ENCODE peak calls at places on chromosomes 5 and 9, in six cellular contexts. S, R, D, Y, U and J are unnamed samples.

GRCh38 chr9:71472400-71472799 is 295.9 kb downstream of the CEMIP2 start:
- DNase-seq in S (no peak), R (no peak), D (no peak), Y (no peak), U (no peak), J (no peak)

GRCh38 chr9:93155716-93156474 is 21.8 kb upstream of the NINJ1 start:
- DNase-seq in S (no peak), R (peak), D (no peak), Y (no peak), U (no peak), J (no peak)

GRCh38 chr9:87964826-87965225 is 9.5 kb downstream of the CDK20 start:
- DNase-seq in S (no peak), R (no peak), D (no peak), Y (no peak), U (no peak), J (no peak)

GRCh38 chr5:89069591-89069990 is 186.6 kb upstream of the MEF2C start:
- DNase-seq in S (no peak), R (no peak), D (no peak), Y (no peak), U (no peak), J (no peak)

GRCh38 chr5:124877501-124878146 is 131.2 kb upstream of the ZNF608 start:
- DNase-seq in S (no peak), R (no peak), D (no peak), Y (no peak), U (no peak), J (no peak)

GRCh38 chr9:121776739-121777637 is 125.6 kb downstream of the DAB2IP start:
- DNase-seq in S (no peak), R (no peak), D (no peak), Y (no peak), U (no peak), J (no peak)

GRCh38 chr9:131660466-131661405 is 79.1 kb downstream of the RAPGEF1 start:
- DNase-seq in S (no peak), R (peak), D (no peak), Y (no peak), U (no peak), J (no peak)

GRCh38 chr5:132190161-132190817 is 37.4 kb downstream of the P4HA2 start:
- DNase-seq in S (peak), R (peak), D (peak), Y (peak), U (peak), J (peak)

GRCh38 chr5:139065296-139065695 is 132.9 kb downstream of the SIL1 start:
- DNase-seq in S (no peak), R (no peak), D (no peak), Y (no peak), U (no peak), J (no peak)

GRCh38 chr9:5596173-5596572 is 32.7 kb upstream of the RIC1 start:
- DNase-seq in S (peak), R (no peak), D (no peak), Y (no peak), U (no peak), J (no peak)

GRCh38 chr5:172065431-172066065 is 59.1 kb upstream of the FBXW11 start:
- DNase-seq in S (peak), R (no peak), D (no peak), Y (no peak), U (no peak), J (no peak)

GRCh38 chr5:170861855-170862766 is at the start of gene RANBP17:
- DNase-seq in S (peak), R (no peak), D (peak), Y (peak), U (peak), J (no peak)

GRCh38 chr9:132030626-132031325 is 48.9 kb downstream of the MED27 start:
- DNase-seq in S (no peak), R (no peak), D (no peak), Y (no peak), U (no peak), J (no peak)

GRCh38 chr5:178839319-178839704 is 20.4 kb upstream of the ZNF354B start:
- DNase-seq in S (no peak), R (peak), D (no peak), Y (peak), U (no peak), J (peak)

GRCh38 chr9:81833563-81834345 is 94.5 kb upstream of the SPATA31D4 start:
- DNase-seq in S (peak), R (no peak), D (no peak), Y (no peak), U (no peak), J (no peak)

GRCh38 chr9:133144142-133144886 is 19.4 kb downstream of the GBGT1 start:
- DNase-seq in S (peak), R (peak), D (peak), Y (peak), U (peak), J (peak)

GRCh38 chr5:136192015-136192525 is 892 bp downstream of the SMIM32 start:
- DNase-seq in S (peak), R (no peak), D (no peak), Y (no peak), U (peak), J (no peak)

GRCh38 chr9:34163439-34163838 is 15.4 kb upstream of the UBAP1 start:
- DNase-seq in S (peak), R (no peak), D (no peak), Y (peak), U (peak), J (peak)

GRCh38 chr5:168165221-168165965 is 126.1 kb upstream of the WWC1 start:
- DNase-seq in S (no peak), R (peak), D (no peak), Y (no peak), U (no peak), J (no peak)

GRCh38 chr5:111494350-111494999 is 17.9 kb downstream of the STARD4 start:
- DNase-seq in S (no peak), R (no peak), D (no peak), Y (no peak), U (no peak), J (no peak)